ENCODE peak calls at places on chromosomes 12 and 14, in seven cellular contexts. One of them, this sample, is unnamed. For H3K9me3, the result is how much of the 10 kb centered on the place peaks cover.

GRCh38 chr12:54215990-54216579 is 27.3 kb upstream of the SMUG1 start:
- DNase-seq in A549: no peak
- DNase-seq in uterus: no peak
- DNase-seq in HepG2: no peak
- DNase-seq in IMR-90: no peak
- DNase-seq in heart right ventricle: peak
- DNase-seq in mucosa of descending colon: peak
- DNase-seq in this sample: no peak

GRCh38 chr14:64942531-64943111 is at the start of gene GPX2:
- DNase-seq in A549: peak
- DNase-seq in uterus: no peak
- DNase-seq in HepG2: peak
- DNase-seq in IMR-90: no peak
- DNase-seq in heart right ventricle: no peak
- DNase-seq in mucosa of descending colon: peak
- DNase-seq in this sample: no peak

GRCh38 chr14:72744416-72745120 is 149.3 kb downstream of the DPF3 start:
- DNase-seq in A549: no peak
- DNase-seq in uterus: no peak
- DNase-seq in HepG2: no peak
- DNase-seq in IMR-90: no peak
- DNase-seq in heart right ventricle: no peak
- DNase-seq in mucosa of descending colon: no peak
- DNase-seq in this sample: no peak

GRCh38 chr12:113040722-113041168 is 15.8 kb upstream of the DTX1 start:
- DNase-seq in A549: peak
- DNase-seq in uterus: peak
- DNase-seq in HepG2: peak
- DNase-seq in IMR-90: peak
- DNase-seq in heart right ventricle: peak
- DNase-seq in mucosa of descending colon: peak
- DNase-seq in this sample: no peak

GRCh38 chr12:120539303-120539702 is 5.1 kb downstream of the RNF10 start:
- DNase-seq in A549: no peak
- DNase-seq in uterus: no peak
- DNase-seq in HepG2: no peak
- DNase-seq in IMR-90: peak
- DNase-seq in heart right ventricle: no peak
- DNase-seq in mucosa of descending colon: no peak
- DNase-seq in this sample: no peak

GRCh38 chr12:6630696-6631095 is 5.1 kb downstream of the LPAR5 start:
- DNase-seq in A549: no peak
- DNase-seq in uterus: no peak
- DNase-seq in HepG2: no peak
- DNase-seq in IMR-90: no peak
- DNase-seq in heart right ventricle: no peak
- DNase-seq in mucosa of descending colon: peak
- DNase-seq in this sample: peak

GRCh38 chr14:36948157-36948859 is 224.1 kb downstream of the SLC25A21 start:
- DNase-seq in A549: no peak
- DNase-seq in uterus: no peak
- DNase-seq in HepG2: no peak
- DNase-seq in IMR-90: no peak
- DNase-seq in heart right ventricle: no peak
- DNase-seq in mucosa of descending colon: no peak
- DNase-seq in this sample: no peak

GRCh38 chr12:114269153-114269552 is 136.8 kb downstream of the TBX5 start:
- DNase-seq in A549: no peak
- DNase-seq in uterus: no peak
- DNase-seq in HepG2: no peak
- DNase-seq in IMR-90: no peak
- DNase-seq in heart right ventricle: no peak
- DNase-seq in mucosa of descending colon: no peak
- DNase-seq in this sample: no peak

GRCh38 chr14:24206260-24207103 is 986 bp downstream of the TSSK4 start:
- DNase-seq in A549: no peak
- DNase-seq in uterus: no peak
- DNase-seq in HepG2: no peak
- DNase-seq in IMR-90: no peak
- DNase-seq in heart right ventricle: no peak
- DNase-seq in mucosa of descending colon: no peak
- DNase-seq in this sample: no peak

GRCh38 chr14:75190023-75190422 is 13.6 kb upstream of the TMED10 start:
- DNase-seq in A549: no peak
- DNase-seq in uterus: no peak
- DNase-seq in HepG2: no peak
- DNase-seq in IMR-90: no peak
- DNase-seq in heart right ventricle: no peak
- DNase-seq in mucosa of descending colon: no peak
- DNase-seq in this sample: no peak

GRCh38 chr14:58746261-58746660 is 108.5 kb downstream of the DACT1 start:
- DNase-seq in A549: peak
- DNase-seq in uterus: no peak
- DNase-seq in HepG2: no peak
- DNase-seq in IMR-90: peak
- DNase-seq in heart right ventricle: no peak
- DNase-seq in mucosa of descending colon: no peak
- DNase-seq in this sample: no peak

GRCh38 chr12:115207216-115207915 is 523.4 kb upstream of the TBX3 start:
- DNase-seq in A549: no peak
- DNase-seq in uterus: no peak
- DNase-seq in HepG2: no peak
- DNase-seq in IMR-90: no peak
- DNase-seq in heart right ventricle: no peak
- DNase-seq in mucosa of descending colon: no peak
- DNase-seq in this sample: no peak

GRCh38 chr12:123126294-123127144 is 24.4 kb downstream of the PITPNM2 start:
- DNase-seq in A549: peak
- DNase-seq in uterus: peak
- DNase-seq in HepG2: peak
- DNase-seq in IMR-90: peak
- DNase-seq in heart right ventricle: no peak
- DNase-seq in mucosa of descending colon: no peak
- DNase-seq in this sample: no peak

GRCh38 chr12:67915335-67915851 is 73.9 kb upstream of the IFNG-AS1 start:
- DNase-seq in A549: no peak
- DNase-seq in uterus: no peak
- DNase-seq in HepG2: peak
- DNase-seq in IMR-90: no peak
- DNase-seq in heart right ventricle: no peak
- DNase-seq in mucosa of descending colon: no peak
- DNase-seq in this sample: no peak

GRCh38 chr12:13275366-13275765 is 78.8 kb downstream of the EMP1 start:
- DNase-seq in A549: no peak
- DNase-seq in uterus: no peak
- DNase-seq in HepG2: no peak
- DNase-seq in IMR-90: no peak
- DNase-seq in heart right ventricle: no peak
- DNase-seq in mucosa of descending colon: no peak
- DNase-seq in this sample: no peak

GRCh38 chr12:6871052-6871957 is 1.8 kb downstream of the SPSB2 start:
- DNase-seq in A549: peak
- DNase-seq in uterus: no peak
- DNase-seq in HepG2: no peak
- DNase-seq in IMR-90: no peak
- DNase-seq in heart right ventricle: no peak
- DNase-seq in mucosa of descending colon: peak
- DNase-seq in this sample: peak

GRCh38 chr12:132009336-132009859 is 59.7 kb downstream of the EP400 start:
- DNase-seq in A549: no peak
- DNase-seq in uterus: no peak
- DNase-seq in HepG2: no peak
- DNase-seq in IMR-90: no peak
- DNase-seq in heart right ventricle: no peak
- DNase-seq in mucosa of descending colon: no peak
- DNase-seq in this sample: no peak

GRCh38 chr14:37278673-37279538 is 81.2 kb downstream of the MIPOL1 start:
- DNase-seq in A549: no peak
- DNase-seq in uterus: no peak
- DNase-seq in HepG2: no peak
- DNase-seq in IMR-90: no peak
- DNase-seq in heart right ventricle: no peak
- DNase-seq in mucosa of descending colon: no peak
- DNase-seq in this sample: no peak

GRCh38 chr12:76641961-76642360 is 82.4 kb upstream of the OSBPL8 start:
- DNase-seq in A549: no peak
- DNase-seq in uterus: no peak
- DNase-seq in HepG2: no peak
- DNase-seq in IMR-90: peak
- DNase-seq in heart right ventricle: no peak
- DNase-seq in mucosa of descending colon: no peak
- DNase-seq in this sample: no peak

GRCh38 chr12:46401703-46402102 is 29.1 kb upstream of the SLC38A2 start:
- DNase-seq in A549: no peak
- DNase-seq in uterus: peak
- DNase-seq in HepG2: no peak
- DNase-seq in IMR-90: peak
- DNase-seq in heart right ventricle: peak
- DNase-seq in mucosa of descending colon: no peak
- DNase-seq in this sample: peak

GRCh38 chr14:60861545-60862147 is 119.2 kb downstream of the TRMT5 start:
- DNase-seq in A549: no peak
- DNase-seq in uterus: no peak
- DNase-seq in HepG2: no peak
- DNase-seq in IMR-90: no peak
- DNase-seq in heart right ventricle: no peak
- DNase-seq in mucosa of descending colon: no peak
- DNase-seq in this sample: no peak

GRCh38 chr14:103716091-103716801 is 636 bp downstream of the ZFYVE21 start:
- DNase-seq in A549: peak
- DNase-seq in uterus: peak
- DNase-seq in HepG2: no peak
- DNase-seq in IMR-90: no peak
- DNase-seq in heart right ventricle: peak
- DNase-seq in mucosa of descending colon: peak
- DNase-seq in this sample: no peak

GRCh38 chr12:15830538-15830937 is 41.4 kb upstream of the EPS8 start:
- DNase-seq in A549: no peak
- DNase-seq in uterus: no peak
- DNase-seq in HepG2: no peak
- DNase-seq in IMR-90: peak
- DNase-seq in heart right ventricle: no peak
- DNase-seq in mucosa of descending colon: no peak
- DNase-seq in this sample: no peak

GRCh38 chr12:51874013-51874412 is 13.9 kb upstream of the ANKRD33 start:
- DNase-seq in A549: no peak
- DNase-seq in uterus: no peak
- DNase-seq in HepG2: no peak
- DNase-seq in IMR-90: peak
- DNase-seq in heart right ventricle: no peak
- DNase-seq in mucosa of descending colon: no peak
- DNase-seq in this sample: no peak

DNA sequence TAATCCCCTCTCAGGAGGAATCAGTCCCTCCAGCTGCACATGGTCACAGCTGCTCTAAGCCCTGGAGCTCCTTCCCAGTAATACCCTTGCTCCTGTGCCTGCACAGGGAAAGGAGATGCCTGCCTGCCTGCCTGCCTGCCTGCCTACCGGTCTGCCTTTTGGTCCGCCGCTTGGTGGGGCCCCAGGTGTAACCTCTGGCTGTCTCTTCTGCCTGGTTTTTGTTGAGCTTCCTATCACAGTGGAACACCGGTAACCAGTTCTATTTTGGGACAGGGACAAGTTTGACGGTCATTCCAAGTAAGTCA is 99.8 kb downstream of the DAD1 start:
- DNase-seq in A549: no peak
- DNase-seq in uterus: no peak
- DNase-seq in HepG2: no peak
- DNase-seq in IMR-90: no peak
- DNase-seq in heart right ventricle: no peak
- DNase-seq in mucosa of descending colon: no peak
- DNase-seq in this sample: peak
- H3K4me3 ChIP-seq in A549: no peak
- H3K4me3 ChIP-seq in uterus: no peak
- H3K4me3 ChIP-seq in HepG2: no peak
- H3K4me3 ChIP-seq in IMR-90: no peak
- H3K4me3 ChIP-seq in heart right ventricle: no peak
- H3K4me3 ChIP-seq in mucosa of descending colon: no peak
- H3K4me3 ChIP-seq in this sample: no peak

GRCh38 chr12:108980831-108981618 is 39.8 kb downstream of the SVOP start:
- DNase-seq in A549: no peak
- DNase-seq in uterus: no peak
- DNase-seq in HepG2: no peak
- DNase-seq in IMR-90: peak
- DNase-seq in heart right ventricle: peak
- DNase-seq in mucosa of descending colon: no peak
- DNase-seq in this sample: no peak
- H3K9me3 ChIP-seq in A549: under half
- H3K9me3 ChIP-seq in uterus: under half
- H3K9me3 ChIP-seq in HepG2: under half
- H3K9me3 ChIP-seq in IMR-90: under half
- H3K9me3 ChIP-seq in heart right ventricle: under half
- H3K9me3 ChIP-seq in mucosa of descending colon: under half
- H3K9me3 ChIP-seq in this sample: under half

DNA sequence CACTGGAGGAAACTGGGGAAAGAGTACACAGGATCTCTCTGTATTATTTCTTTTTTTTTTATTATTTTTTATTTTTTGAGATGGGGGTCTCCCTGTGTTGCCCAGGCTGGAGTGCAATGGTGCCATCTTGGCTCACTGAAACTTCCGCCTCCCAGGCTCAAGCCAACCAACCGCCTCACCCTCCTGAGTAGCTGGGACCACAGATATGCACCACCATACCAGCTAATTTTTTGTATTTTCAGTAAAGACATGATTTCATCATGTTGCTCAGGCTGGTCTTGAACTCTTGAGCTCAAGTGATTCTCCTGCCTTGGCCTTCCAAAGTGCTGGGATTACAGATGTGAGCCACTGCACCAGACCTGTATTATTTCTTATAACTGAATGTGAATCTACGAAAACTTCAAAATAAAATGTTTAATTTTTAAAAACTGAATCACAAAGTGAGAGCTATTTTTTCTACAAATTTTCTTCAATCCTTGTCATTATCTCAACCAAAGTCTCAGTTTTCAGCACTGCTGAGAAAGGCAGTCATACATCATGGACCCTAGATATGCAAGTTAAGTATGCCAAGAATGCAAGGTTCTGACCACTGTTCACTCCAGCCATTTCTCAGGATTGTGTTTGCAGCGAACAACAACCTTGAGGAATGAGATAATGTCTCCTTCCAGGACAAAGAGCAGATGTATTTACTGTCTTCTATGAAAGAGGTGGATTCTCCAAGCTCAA is 2.4 kb downstream of the EAPP start:
- DNase-seq in A549: no peak
- DNase-seq in uterus: no peak
- DNase-seq in HepG2: no peak
- DNase-seq in IMR-90: peak
- DNase-seq in heart right ventricle: no peak
- DNase-seq in mucosa of descending colon: no peak
- DNase-seq in this sample: no peak
- H3K4me3 ChIP-seq in A549: no peak
- H3K4me3 ChIP-seq in uterus: no peak
- H3K4me3 ChIP-seq in HepG2: no peak
- H3K4me3 ChIP-seq in IMR-90: no peak
- H3K4me3 ChIP-seq in heart right ventricle: no peak
- H3K4me3 ChIP-seq in mucosa of descending colon: no peak
- H3K4me3 ChIP-seq in this sample: no peak

GRCh38 chr12:38099686-38100085 is 216.9 kb upstream of the ALG10B start:
- DNase-seq in A549: no peak
- DNase-seq in uterus: no peak
- DNase-seq in HepG2: no peak
- DNase-seq in IMR-90: no peak
- DNase-seq in heart right ventricle: no peak
- DNase-seq in mucosa of descending colon: no peak
- DNase-seq in this sample: no peak

GRCh38 chr12:38101753-38102152 is 214.8 kb upstream of the ALG10B start:
- DNase-seq in A549: no peak
- DNase-seq in uterus: no peak
- DNase-seq in HepG2: no peak
- DNase-seq in IMR-90: no peak
- DNase-seq in heart right ventricle: no peak
- DNase-seq in mucosa of descending colon: no peak
- DNase-seq in this sample: no peak

GRCh38 chr12:38102197-38102596 is 214.4 kb upstream of the ALG10B start:
- DNase-seq in A549: no peak
- DNase-seq in uterus: no peak
- DNase-seq in HepG2: no peak
- DNase-seq in IMR-90: no peak
- DNase-seq in heart right ventricle: no peak
- DNase-seq in mucosa of descending colon: no peak
- DNase-seq in this sample: no peak
- H3K9me3 ChIP-seq in A549: under half
- H3K9me3 ChIP-seq in uterus: under half
- H3K9me3 ChIP-seq in HepG2: under half
- H3K9me3 ChIP-seq in IMR-90: under half
- H3K9me3 ChIP-seq in heart right ventricle: under half
- H3K9me3 ChIP-seq in mucosa of descending colon: under half
- H3K9me3 ChIP-seq in this sample: under half

This sample was measured in BE2C.